ENCODE peak calls at places on chromosomes 7 and 10, in seven cellular contexts. G is ovary, S is NT2/D1, U is body of pancreas, I is GM12878, Z is GM23338, O is IMR-90. V is an unnamed sample. For H3K4me1, the result is how much of the 10 kb centered on the place peaks cover.

GRCh38 chr10:6138456-6138855 is 49.6 kb downstream of the RBM17 start:
- DNase-seq in G (no peak), U (no peak), Z (no peak), O (no peak), S (no peak), I (no peak), V (no peak)

GRCh38 chr10:79417731-79418130 is 27.7 kb downstream of the ZCCHC24 start:
- DNase-seq in I (no peak), S (no peak), G (no peak), U (no peak), Z (no peak), O (no peak), V (no peak)

GRCh38 chr10:5608608-5609270 is 57.7 kb downstream of the ASB13 start:
- DNase-seq in U (no peak), G (no peak), S (no peak), I (no peak), Z (no peak), O (no peak), V (no peak)

GRCh38 chr7:101077303-101078086 is 7.8 kb upstream of the TRIM56 start:
- DNase-seq in G (peak), Z (peak), U (peak), I (peak), O (peak), S (peak), V (peak)

GRCh38 chr7:44394636-44395035 is 69.2 kb upstream of the CAMK2B start:
- DNase-seq in I (no peak), S (no peak), U (no peak), G (no peak), O (no peak), Z (no peak), V (no peak)

GRCh38 chr7:40608321-40609075 is 473.7 kb downstream of the SUGCT start:
- DNase-seq in I (no peak), U (no peak), Z (no peak), S (no peak), O (no peak), G (no peak), V (no peak)

GRCh38 chr10:58666024-58666423 is 153.4 kb downstream of the BICC1 start:
- DNase-seq in I (no peak), U (peak), Z (no peak), S (no peak), O (no peak), G (no peak), V (no peak)

GRCh38 chr7:128827248-128827958 is 2.8 kb upstream of the FLNC start:
- DNase-seq in O (peak), G (no peak), U (no peak), Z (no peak), I (no peak), S (no peak), V (no peak)

GRCh38 chr7:155580367-155580766 is 34.0 kb upstream of the CNPY1 start:
- DNase-seq in Z (no peak), O (no peak), U (no peak), I (no peak), G (no peak), S (no peak), V (no peak)

GRCh38 chr7:82723411-82723810 is 279.8 kb upstream of the CACNA2D1 start:
- DNase-seq in S (no peak), O (no peak), Z (no peak), I (no peak), U (no peak), G (no peak), V (no peak)

GRCh38 chr10:13823046-13823711 is 236.4 kb downstream of the PRPF18 start:
- DNase-seq in G (no peak), I (no peak), S (peak), U (no peak), O (no peak), Z (peak), V (no peak)

GRCh38 chr7:5466551-5466950 is 42.9 kb upstream of the TNRC18 start:
- DNase-seq in O (no peak), Z (no peak), G (no peak), S (no peak), I (no peak), U (no peak), V (no peak)

GRCh38 chr7:27516415-27516814 is 146.3 kb downstream of the HIBADH start:
- DNase-seq in Z (peak), S (peak), O (no peak), I (no peak), U (no peak), G (no peak), V (no peak)

DNA sequence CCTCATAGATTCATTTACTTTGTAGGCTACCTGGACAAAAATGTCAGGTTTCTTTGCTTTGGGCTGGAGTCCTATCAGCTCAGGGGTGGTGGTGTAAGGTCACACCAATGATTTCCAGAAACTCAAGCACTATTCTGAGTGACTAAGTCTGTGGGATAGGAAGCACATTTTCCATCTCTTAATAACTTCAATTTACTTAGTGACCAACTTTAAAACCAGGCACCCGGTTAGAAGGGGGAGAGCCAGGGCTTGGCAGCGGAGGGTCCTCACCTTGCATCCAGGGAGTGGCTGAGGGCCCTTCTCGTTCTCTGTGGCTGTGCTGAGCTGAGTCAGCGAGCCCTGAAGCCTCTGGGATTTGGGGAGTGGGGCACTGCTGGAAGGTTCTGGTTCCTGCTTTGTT is 6.7 kb downstream of the CHST3 start:
- DNase-seq in U (no peak), Z (no peak), O (no peak), I (no peak), S (no peak), G (no peak), V (peak)
- H3K4me1 ChIP-seq in U (half or more), Z (under half), O (under half), I (under half), S (under half), G (half or more), V (under half)

GRCh38 chr10:86959737-86960002 is 1.3 kb downstream of the SNCG start:
- DNase-seq in Z (no peak), U (no peak), S (no peak), G (no peak), O (no peak), I (no peak), V (no peak)

GRCh38 chr10:86956841-86957448 is 470 bp downstream of the MMRN2 start:
- DNase-seq in S (no peak), Z (no peak), G (no peak), U (no peak), I (no peak), O (no peak), V (no peak)

GRCh38 chr10:86958831-86959736 is 685 bp downstream of the SNCG start:
- DNase-seq in G (peak), O (peak), U (no peak), S (no peak), I (no peak), Z (no peak), V (no peak)

GRCh38 chr10:86957471-86958108 is at the start of gene MMRN2:
- DNase-seq in U (no peak), G (no peak), I (no peak), S (no peak), O (no peak), Z (no peak), V (peak)

GRCh38 chr10:86958109-86958830 is at the start of gene SNCG:
- DNase-seq in U (peak), S (no peak), G (peak), I (no peak), Z (no peak), O (no peak), V (peak)
- H3K4me1 ChIP-seq in U (under half), S (half or more), G (under half), I (under half), Z (half or more), O (under half), V (under half)

GRCh38 chr10:102245932-102246251 is 560 bp downstream of the GBF1 start:
- DNase-seq in O (no peak), I (no peak), S (no peak), U (no peak), Z (no peak), G (no peak), V (no peak)

GRCh38 chr10:102246261-102246660 is 929 bp downstream of the GBF1 start:
- DNase-seq in G (no peak), O (peak), Z (no peak), S (no peak), I (no peak), U (no peak), V (no peak)

GRCh38 chr10:102243304-102243703 is 2.0 kb upstream of the PITX3 start:
- DNase-seq in Z (no peak), S (no peak), I (no peak), G (no peak), U (no peak), O (peak), V (no peak)

GRCh38 chr10:102247724-102248123 is 2.4 kb downstream of the GBF1 start:
- DNase-seq in U (no peak), S (no peak), G (no peak), Z (no peak), I (no peak), O (no peak), V (no peak)

DNA sequence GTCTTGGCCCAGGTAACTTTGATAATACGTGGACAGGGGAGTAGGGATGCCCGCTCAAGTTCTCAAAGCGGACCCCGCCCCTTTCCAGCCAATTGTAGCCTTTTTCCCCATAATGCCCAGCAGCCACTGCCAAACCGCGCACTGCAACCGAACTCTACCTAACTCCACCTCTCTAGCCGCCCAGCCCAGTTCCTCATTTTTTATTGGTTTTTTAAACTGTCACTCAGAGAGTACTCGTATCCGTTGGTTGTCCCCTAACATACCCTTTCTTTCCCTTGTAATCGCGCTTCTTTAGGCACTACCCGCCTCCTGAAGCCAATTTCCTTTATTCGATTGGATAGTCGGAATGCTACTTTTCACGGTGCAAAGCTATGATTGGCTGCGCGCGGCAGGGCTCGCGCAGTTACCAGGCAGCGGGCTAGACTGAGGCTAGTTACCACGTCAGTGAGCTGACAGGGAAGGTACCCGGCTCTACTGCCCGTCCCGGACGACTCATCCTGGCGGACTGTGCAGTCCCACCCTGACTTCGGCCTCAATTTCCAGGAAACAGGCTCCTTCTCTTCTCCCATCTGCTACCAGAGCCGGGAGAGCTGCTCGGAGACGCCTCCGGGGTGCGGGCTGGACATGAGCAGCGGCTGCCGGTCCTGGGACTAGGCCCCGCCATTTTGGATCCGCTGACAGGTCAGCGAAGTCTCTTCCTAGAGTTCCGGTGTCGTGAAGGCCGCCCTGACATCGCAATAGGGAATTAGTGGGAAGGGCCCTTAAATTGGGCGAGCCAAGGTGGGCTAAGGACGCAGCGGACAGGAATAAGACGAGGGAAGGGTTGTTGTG is at the start of gene GBF1:
- DNase-seq in Z (peak), O (peak), I (peak), G (peak), U (peak), S (peak), V (peak)
- H3K4me1 ChIP-seq in Z (under half), O (under half), I (under half), G (under half), U (half or more), S (under half), V (under half)

GRCh38 chr10:95558593-95559320 is 2.4 kb downstream of the SORBS1 start:
- DNase-seq in S (no peak), I (no peak), G (no peak), Z (no peak), U (no peak), O (no peak), V (no peak)
- H3K4me1 ChIP-seq in S (under half), I (under half), G (under half), Z (half or more), U (under half), O (under half), V (under half)

GRCh38 chr10:113019692-113020424 is 69.8 kb downstream of the TCF7L2 start:
- DNase-seq in Z (no peak), U (peak), G (no peak), I (no peak), S (no peak), O (no peak), V (no peak)

GRCh38 chr10:113020425-113020753 is 70.3 kb downstream of the TCF7L2 start:
- DNase-seq in Z (no peak), O (no peak), S (no peak), G (no peak), U (no peak), I (no peak), V (no peak)

GRCh38 chr10:113018034-113018433 is 68.0 kb downstream of the TCF7L2 start:
- DNase-seq in Z (no peak), S (no peak), G (no peak), O (no peak), U (no peak), I (no peak), V (no peak)

GRCh38 chr10:113017375-113017774 is 67.3 kb downstream of the TCF7L2 start:
- DNase-seq in S (no peak), U (no peak), I (no peak), G (no peak), O (no peak), Z (no peak), V (no peak)

GRCh38 chr10:113019096-113019495 is 69.0 kb downstream of the TCF7L2 start:
- DNase-seq in G (no peak), Z (no peak), S (no peak), I (no peak), U (no peak), O (no peak), V (no peak)
- H3K4me1 ChIP-seq in G (under half), Z (half or more), S (under half), I (under half), U (half or more), O (under half), V (half or more)

V was measured in upper lobe of right lung.